ENCODE peak calls at places on chromosome 9, in five cellular contexts. X is transverse colon, U is SK-N-SH, Q is A549, H is K562. E is an unnamed sample.

GRCh38 chr9:95182854-95183563 is 134.5 kb downstream of the FANCC start:
- DNase-seq in X (no peak), H (no peak), Q (no peak), U (no peak), E (no peak)

GRCh38 chr9:21413089-21414023 is 4.4 kb downstream of the IFNA8 start:
- DNase-seq in H (no peak), X (no peak), Q (no peak), U (no peak), E (no peak)

GRCh38 chr9:93898502-93899426 is 56.4 kb downstream of the BARX1 start:
- DNase-seq in U (peak), H (no peak), X (peak), Q (no peak), E (no peak)

GRCh38 chr9:94899464-94900221 is 173.1 kb downstream of the AOPEP start:
- DNase-seq in U (no peak), X (no peak), H (no peak), Q (no peak), E (no peak)

GRCh38 chr9:21160178-21160577 is 6.3 kb downstream of the IFNA21 start:
- DNase-seq in U (no peak), X (no peak), H (no peak), Q (no peak), E (no peak)

GRCh38 chr9:136438548-136438908 is 1.1 kb downstream of the INPP5E start:
- DNase-seq in Q (no peak), H (peak), X (no peak), U (peak), E (no peak)

GRCh38 chr9:109046346-109046745 is 33.0 kb upstream of the CTNNAL1 start:
- DNase-seq in U (no peak), X (no peak), Q (no peak), H (no peak), E (no peak)

GRCh38 chr9:93346240-93347112 is 105.0 kb upstream of the FAM120A start:
- DNase-seq in X (no peak), H (no peak), U (peak), Q (no peak), E (no peak)

GRCh38 chr9:133821606-133822438 is 83.7 kb upstream of the SARDH start:
- DNase-seq in Q (no peak), U (no peak), X (no peak), H (no peak), E (no peak)

GRCh38 chr9:92963831-92964606 is 16.7 kb downstream of the FGD3 start:
- DNase-seq in H (no peak), X (peak), U (no peak), Q (no peak), E (no peak)

GRCh38 chr9:78303377-78304062 is 6.6 kb downstream of the PSAT1 start:
- DNase-seq in Q (no peak), H (no peak), U (no peak), X (no peak), E (no peak)
- TF ChIP-seq EP300 in Q (no peak), H (no peak), U (no peak), X (no peak), E (no peak)

GRCh38 chr9:19231126-19232035 is 888 bp downstream of the DENND4C start:
- DNase-seq in U (peak), H (peak), Q (peak), X (peak), E (no peak)

GRCh38 chr9:19232830-19233194 is 2.3 kb downstream of the DENND4C start:
- DNase-seq in U (peak), X (no peak), H (peak), Q (no peak), E (no peak)

GRCh38 chr9:19230356-19231125 is at the start of gene DENND4C:
- DNase-seq in H (peak), Q (peak), U (peak), X (peak), E (peak)

GRCh38 chr9:19232117-19232829 is 1.8 kb downstream of the DENND4C start:
- DNase-seq in X (no peak), Q (no peak), H (peak), U (no peak), E (no peak)

DNA sequence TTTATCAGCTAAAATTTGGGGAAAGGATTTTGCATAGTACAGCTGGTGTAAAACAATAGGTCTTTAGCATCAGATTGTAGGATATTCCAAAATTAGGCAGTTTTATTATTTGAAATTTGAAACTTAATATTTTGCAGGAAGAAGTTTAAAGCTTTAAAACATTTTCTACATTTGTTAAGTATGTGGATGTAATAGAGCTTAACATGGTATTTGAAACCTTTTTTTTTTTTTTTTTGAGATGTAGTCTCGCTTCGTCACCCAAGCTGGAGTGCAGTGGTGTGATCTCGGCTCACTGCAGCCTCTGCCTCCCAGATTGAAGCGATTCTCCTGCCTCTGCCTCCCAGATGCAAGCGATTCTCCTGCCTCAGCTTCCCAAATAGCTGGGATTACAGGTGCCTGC is 2.9 kb downstream of the DENND4C start:
- DNase-seq in Q (no peak), X (no peak), H (no peak), U (no peak), E (no peak)
- H3K4me3 ChIP-seq in Q (peak), X (peak), H (peak), U (peak), E (no peak)

GRCh38 chr9:123756484-123757106 is 173.3 kb downstream of the DENND1A start:
- DNase-seq in U (no peak), H (no peak), Q (no peak), X (no peak), E (no peak)
- TF ChIP-seq EP300 in U (no peak), H (no peak), Q (no peak), X (no peak), E (no peak)

GRCh38 chr9:70868661-70869652 is 252.5 kb downstream of the TRPM3 start:
- DNase-seq in X (no peak), H (no peak), Q (no peak), U (no peak), E (no peak)
- H3K4me3 ChIP-seq in X (peak), H (no peak), Q (no peak), U (peak), E (peak)

GRCh38 chr9:68538200-68538599 is 2.5 kb downstream of the TMEM252 start:
- DNase-seq in Q (no peak), H (no peak), U (no peak), X (no peak), E (no peak)
- TF ChIP-seq EP300 in Q (no peak), H (no peak), U (no peak), X (peak), E (no peak)

GRCh38 chr9:35923598-35923926 is 14.3 kb downstream of the SPAAR start:
- DNase-seq in Q (no peak), X (no peak), H (peak), U (no peak), E (no peak)
- H3K4me3 ChIP-seq in Q (no peak), X (no peak), H (no peak), U (peak), E (no peak)

GRCh38 chr9:80976417-80976816 is 712.9 kb downstream of the TLE1 start:
- DNase-seq in U (no peak), X (no peak), H (no peak), Q (no peak), E (no peak)
- TF ChIP-seq EP300 in U (no peak), X (no peak), H (no peak), Q (no peak), E (no peak)

GRCh38 chr9:137865581-137866145 is 11.9 kb upstream of the CACNA1B start:
- DNase-seq in X (no peak), U (peak), Q (no peak), H (no peak), E (no peak)

GRCh38 chr9:137872296-137872695 is 5.3 kb upstream of the CACNA1B start:
- DNase-seq in H (no peak), Q (no peak), X (no peak), U (no peak), E (no peak)

GRCh38 chr9:137870432-137870831 is 7.2 kb upstream of the CACNA1B start:
- DNase-seq in X (no peak), Q (no peak), H (no peak), U (no peak), E (no peak)

GRCh38 chr9:137866226-137867141 is 11.1 kb upstream of the CACNA1B start:
- DNase-seq in H (no peak), Q (no peak), X (no peak), U (peak), E (no peak)
- H3K4me3 ChIP-seq in H (no peak), Q (no peak), X (no peak), U (no peak), E (no peak)

E was measured in tibial nerve.